ENCODE peak calls at places on chromosomes 1 and 21, in four cellular contexts. T is HEK293T, D is HepG2, L is K562. P is an unnamed sample.

GRCh38 chr1:168626326-168626725 is 49.9 kb downstream of the XCL1 start:
- DNase-seq in D (no peak), L (no peak), T (no peak), P (no peak)

GRCh38 chr1:27350673-27351540 is 9.1 kb downstream of the SYTL1 start:
- DNase-seq in L (peak), D (peak), T (no peak), P (peak)

GRCh38 chr1:47367651-47368050 is 34.1 kb downstream of the CMPK1 start:
- DNase-seq in T (no peak), D (no peak), L (no peak), P (no peak)

GRCh38 chr1:54273092-54273836 is 73.3 kb downstream of the MRPL37 start:
- DNase-seq in L (peak), D (no peak), T (peak), P (peak)

GRCh38 chr1:6347641-6348487 is 45.7 kb downstream of the ACOT7 start:
- DNase-seq in D (peak), L (peak), T (peak), P (peak)

GRCh38 chr1:61124078-61124477 is 41.7 kb downstream of the NFIA start:
- DNase-seq in T (no peak), D (no peak), L (no peak), P (no peak)

GRCh38 chr1:157542676-157543075 is 9.6 kb downstream of the FCRL5 start:
- DNase-seq in D (no peak), T (no peak), L (no peak), P (no peak)

GRCh38 chr1:153968000-153968363 is 280 bp downstream of the CREB3L4 start:
- DNase-seq in T (no peak), L (no peak), D (no peak), P (peak)

GRCh38 chr1:54137532-54138061 is 15.2 kb downstream of the CDCP2 start:
- DNase-seq in D (no peak), T (no peak), L (no peak), P (no peak)

GRCh38 chr1:22639286-22639685 is 2.9 kb downstream of the C1QA start:
- DNase-seq in D (no peak), T (no peak), L (peak), P (peak)

GRCh38 chr21:38356898-38357297 is 100.1 kb downstream of the KCNJ15 start:
- DNase-seq in D (no peak), T (no peak), L (no peak), P (no peak)

GRCh38 chr1:150473659-150474058 is 13.6 kb upstream of the TARS2 start:
- DNase-seq in T (no peak), D (peak), L (no peak), P (no peak)

GRCh38 chr1:98794196-98794886 is 132.8 kb downstream of the SNX7 start:
- DNase-seq in D (peak), T (peak), L (peak), P (peak)

GRCh38 chr1:192939440-192939839 is 119.7 kb downstream of the UCHL5 start:
- DNase-seq in T (peak), L (no peak), D (no peak), P (no peak)

GRCh38 chr1:173314656-173315055 is 107.5 kb upstream of the TNFSF4 start:
- DNase-seq in D (no peak), L (no peak), T (no peak), P (no peak)

GRCh38 chr1:21099034-21099868 is 77.4 kb downstream of the EIF4G3 start:
- DNase-seq in L (no peak), D (no peak), T (no peak), P (no peak)

GRCh38 chr21:43664358-43664757 is 5.0 kb downstream of the RRP1B start:
- DNase-seq in D (no peak), L (no peak), T (no peak), P (no peak)

GRCh38 chr1:16012590-16013219 is 5.1 kb downstream of the HSPB7 start:
- DNase-seq in L (peak), D (peak), T (no peak), P (peak)

GRCh38 chr1:110214454-110215404 is 4.6 kb downstream of the KCNC4 start:
- DNase-seq in L (no peak), T (no peak), D (peak), P (no peak)

GRCh38 chr1:235207202-235207565 is 46.1 kb upstream of the RBM34 start:
- DNase-seq in T (no peak), D (no peak), L (peak), P (no peak)

GRCh38 chr1:208150810-208151458 is 93.2 kb downstream of the PLXNA2 start:
- DNase-seq in L (no peak), T (no peak), D (no peak), P (no peak)

GRCh38 chr21:15301014-15301413 is 236.2 kb upstream of the NRIP1 start:
- DNase-seq in L (peak), D (no peak), T (no peak), P (no peak)

GRCh38 chr21:16419188-16419874 is 689.5 kb downstream of the USP25 start:
- DNase-seq in T (peak), D (peak), L (no peak), P (no peak)

GRCh38 chr1:175287377-175287776 is 94.8 kb upstream of the KIAA0040 start:
- DNase-seq in D (no peak), T (no peak), L (no peak), P (no peak)
- TF ChIP-seq ELF4 in D (no peak), T (no peak), L (no peak), P (no peak)

DNA sequence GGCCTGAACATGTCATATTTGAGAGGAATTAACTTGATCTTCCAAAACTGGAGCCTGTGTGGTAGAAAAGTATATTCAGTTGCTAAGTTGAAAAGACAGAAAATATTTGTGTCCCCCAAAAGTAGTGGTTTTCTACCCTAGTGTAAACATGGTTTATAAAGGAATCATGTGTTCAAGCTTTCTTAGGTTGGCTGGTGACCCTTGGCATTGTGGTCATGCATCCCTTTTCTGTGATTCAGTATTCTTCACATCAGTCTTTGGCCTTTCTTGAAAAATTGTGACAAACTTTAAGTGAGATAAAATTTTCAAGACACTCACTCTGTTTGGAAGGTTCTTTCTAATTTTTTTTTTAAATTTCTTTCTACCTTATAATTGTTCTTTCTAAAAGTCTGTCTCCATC is 193.2 kb downstream of the DHRS3 start:
- DNase-seq in D (no peak), T (no peak), L (no peak), P (no peak)
- TF ChIP-seq ELF4 in D (no peak), T (no peak), L (no peak), P (no peak)

DNA sequence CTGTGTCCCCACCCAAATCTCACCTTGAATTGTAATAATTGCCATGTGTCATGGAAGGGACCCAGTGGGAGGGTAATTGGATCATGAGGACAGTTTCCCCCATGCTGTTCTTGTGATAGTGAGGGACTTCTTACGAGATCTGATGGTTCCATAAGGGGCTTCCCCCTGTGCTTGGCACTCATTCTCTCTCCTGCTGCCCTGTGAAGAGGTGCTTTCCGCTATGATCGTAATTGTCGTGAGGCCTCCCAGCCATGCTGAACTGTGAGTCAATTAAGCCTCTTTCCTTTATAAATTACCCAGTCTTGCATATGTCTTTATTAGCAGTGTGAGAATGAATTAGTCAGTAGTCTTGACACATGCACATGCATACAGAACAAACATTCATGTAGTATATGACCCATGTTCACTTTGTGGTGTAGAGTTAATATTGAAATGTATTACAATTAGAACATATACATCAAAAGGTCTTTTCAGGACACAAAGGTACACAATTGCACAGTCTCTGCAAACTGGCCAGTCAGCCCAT is 16.9 kb upstream of the IFI16 start:
- DNase-seq in D (no peak), L (no peak), T (no peak), P (no peak)
- TF ChIP-seq ELF4 in D (no peak), L (no peak), T (no peak), P (no peak)

GRCh38 chr1:241253491-241253890 is 103.5 kb downstream of the RGS7 start:
- DNase-seq in T (no peak), D (no peak), L (no peak), P (no peak)
- TF ChIP-seq ELF4 in T (no peak), D (no peak), L (no peak), P (no peak)

GRCh38 chr1:39228263-39228662 is 23.8 kb downstream of the MACF1 start:
- DNase-seq in L (no peak), T (no peak), D (no peak), P (no peak)

GRCh38 chr1:39229504-39229903 is 25.0 kb downstream of the MACF1 start:
- DNase-seq in D (no peak), T (no peak), L (no peak), P (no peak)

GRCh38 chr1:39226836-39227235 is 22.3 kb downstream of the MACF1 start:
- DNase-seq in L (no peak), D (no peak), T (no peak), P (no peak)

DNA sequence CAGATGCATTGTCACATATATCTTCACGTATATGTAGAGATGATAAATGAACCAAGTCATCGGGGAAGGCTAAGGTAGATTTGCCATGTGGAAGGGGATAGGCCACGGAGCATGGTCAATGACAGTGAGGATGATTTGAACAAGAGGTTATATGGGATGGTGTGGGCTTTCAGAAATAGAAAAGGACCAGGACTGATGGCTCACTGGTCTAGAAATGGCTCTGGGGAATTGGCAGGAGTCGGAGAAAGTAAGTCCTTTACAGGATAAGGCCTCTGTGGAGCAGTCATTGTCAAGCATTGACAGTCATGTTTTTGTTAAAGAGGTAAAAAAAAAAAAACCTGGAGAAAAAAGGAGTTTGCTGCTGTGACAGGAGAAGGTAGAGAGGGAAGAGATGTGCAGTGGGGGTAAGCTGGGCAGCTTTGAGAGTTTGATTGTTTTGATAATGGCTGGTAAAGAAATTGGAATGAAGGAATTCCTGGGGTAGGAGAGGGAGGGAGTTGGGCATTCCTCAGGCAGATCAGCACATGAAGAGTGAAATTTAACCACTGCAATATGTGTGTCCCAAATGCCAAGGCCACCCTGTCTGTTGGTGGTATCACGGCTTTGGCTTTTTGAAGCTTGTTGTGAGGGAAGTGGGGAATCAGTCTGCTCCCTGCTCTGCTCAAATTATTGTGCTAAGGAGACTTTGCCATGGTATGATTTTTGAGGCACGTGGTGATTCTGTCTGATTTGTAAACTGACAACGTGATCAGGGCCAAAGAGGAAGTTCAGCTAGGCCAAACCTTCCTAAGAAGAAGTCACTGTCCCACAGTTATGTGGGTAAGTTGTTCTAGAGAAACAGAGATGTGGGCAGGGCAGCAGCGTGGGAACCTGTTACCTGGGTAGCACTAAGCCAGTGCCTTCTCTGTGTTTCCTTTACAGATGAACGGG is 26.0 kb downstream of the MACF1 start:
- DNase-seq in D (peak), T (no peak), L (no peak), P (no peak)
- TF ChIP-seq ELF4 in D (no peak), T (no peak), L (no peak), P (no peak)

GRCh38 chr1:85898861-85899260 is 190.6 kb upstream of the ZNHIT6 start:
- DNase-seq in D (no peak), T (no peak), L (no peak), P (no peak)
- TF ChIP-seq ELF4 in D (no peak), T (no peak), L (no peak), P (no peak)

DNA sequence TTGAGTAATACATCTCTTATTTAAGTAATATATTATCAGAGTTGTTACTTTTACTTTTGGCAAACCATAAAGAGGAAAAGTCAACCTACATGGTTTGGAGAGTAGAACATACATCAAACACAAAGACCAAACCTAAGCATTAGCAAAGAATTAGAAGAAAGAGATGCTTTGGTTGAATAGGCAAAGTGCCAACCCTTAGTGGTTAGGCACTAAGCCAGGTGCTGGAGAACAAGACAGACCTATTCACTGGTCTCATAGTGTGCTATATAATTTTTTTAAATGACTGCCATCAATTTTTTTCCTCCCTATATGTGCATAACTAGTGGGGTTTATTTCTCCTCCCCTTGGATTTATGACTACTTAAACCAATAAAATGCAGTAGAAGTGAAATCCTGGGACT is 69.9 kb upstream of the HAO2 start:
- DNase-seq in D (peak), L (no peak), T (no peak), P (no peak)
- TF ChIP-seq ELF4 in D (no peak), L (no peak), T (no peak), P (no peak)

DNA sequence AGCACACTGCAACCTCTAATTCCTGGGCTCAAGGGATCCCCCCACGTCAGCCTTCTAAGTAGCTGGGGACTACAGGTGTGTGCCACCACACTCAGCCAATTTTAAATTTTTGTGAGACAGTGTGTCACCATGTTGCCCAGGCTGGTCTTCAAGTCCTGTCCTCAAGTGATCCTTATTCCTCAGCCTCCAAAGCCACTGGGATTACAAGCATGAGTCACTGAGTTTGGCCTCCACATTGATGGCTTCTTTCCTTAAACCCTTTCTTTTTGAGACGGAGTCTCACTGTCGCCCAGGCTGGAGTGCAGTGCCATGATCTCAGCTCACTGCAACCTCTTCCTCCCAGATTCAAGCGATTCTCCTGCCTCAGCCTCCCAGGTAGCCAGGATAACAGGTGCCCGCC is 7.6 kb downstream of the KPNA6 start:
- DNase-seq in L (no peak), D (no peak), T (no peak), P (no peak)
- TF ChIP-seq ELF4 in L (no peak), D (no peak), T (no peak), P (no peak)

GRCh38 chr21:27536319-27536718 is 569.4 kb upstream of the ADAMTS5 start:
- DNase-seq in D (no peak), L (no peak), T (no peak), P (no peak)

GRCh38 chr21:27534211-27534610 is 567.3 kb upstream of the ADAMTS5 start:
- DNase-seq in T (no peak), L (no peak), D (no peak), P (no peak)

GRCh38 chr21:27528697-27529096 is 561.8 kb upstream of the ADAMTS5 start:
- DNase-seq in L (no peak), T (no peak), D (no peak), P (no peak)

GRCh38 chr21:27535188-27535587 is 568.3 kb upstream of the ADAMTS5 start:
- DNase-seq in T (no peak), L (no peak), D (no peak), P (no peak)

DNA sequence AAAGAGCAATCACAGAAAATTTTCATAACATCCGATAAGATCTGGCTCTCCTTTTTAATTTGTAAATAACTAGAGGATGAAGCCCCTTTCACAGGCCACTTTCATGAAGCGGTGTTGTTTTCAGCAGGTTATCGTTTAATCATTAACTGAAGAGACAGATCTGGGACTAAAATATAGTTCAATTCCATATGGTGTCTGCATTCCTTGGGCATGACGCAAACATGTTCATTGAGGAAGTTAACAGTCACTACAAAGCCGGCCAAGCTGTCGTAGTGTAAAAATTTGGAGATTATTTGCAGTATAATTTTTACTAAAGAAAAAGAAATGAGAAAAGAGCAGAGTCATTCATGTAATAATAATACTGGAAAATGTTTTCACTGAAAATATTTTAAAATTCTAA is 565.2 kb upstream of the ADAMTS5 start:
- DNase-seq in D (peak), T (no peak), L (no peak), P (no peak)
- TF ChIP-seq ELF4 in D (no peak), T (no peak), L (no peak), P (no peak)

P was measured in WTC11.